ENCODE peak calls at places on chromosome 15, in four cellular contexts. D, Q, J and B are unnamed samples.

GRCh38 chr15:44300567-44300966 is 12.0 kb downstream of the GOLM2 start:
- ATAC-seq in D (no peak), Q (no peak), J (no peak), B (no peak)

GRCh38 chr15:88982304-88982945 is 69.2 kb upstream of the MFGE8 start:
- ATAC-seq in D (peak; percentile 77), Q (peak; percentile 57), J (peak; percentile 89), B (peak; percentile 87)

GRCh38 chr15:60191015-60191414 is 186.9 kb downstream of the FOXB1 start:
- ATAC-seq in D (no peak), Q (no peak), J (no peak), B (no peak)

GRCh38 chr15:75314552-75315290 is 21.1 kb upstream of the COMMD4 start:
- ATAC-seq in D (no peak), Q (no peak), J (no peak), B (no peak)

GRCh38 chr15:31361764-31362120 is 35.1 kb downstream of the KLF13 start:
- ATAC-seq in D (no peak), Q (no peak), J (peak; percentile 16), B (no peak)

GRCh38 chr15:85766007-85766831 is 28.5 kb downstream of the KLHL25 start:
- ATAC-seq in D (no peak), Q (peak; percentile 37), J (peak; percentile 10), B (no peak)

GRCh38 chr15:48681274-48681840 is 35.8 kb upstream of the FBN1 start:
- ATAC-seq in D (no peak), Q (no peak), J (no peak), B (no peak)

GRCh38 chr15:62647195-62647865 is 395.2 kb upstream of the TPM1 start:
- ATAC-seq in D (peak; percentile 18), Q (no peak), J (peak; percentile 89), B (no peak)

GRCh38 chr15:23387791-23388190 is 33.2 kb downstream of the GOLGA8S start:
- ATAC-seq in D (no peak), Q (no peak), J (no peak), B (no peak)

GRCh38 chr15:31352911-31353811 is 26.5 kb downstream of the KLF13 start:
- ATAC-seq in D (peak; percentile 57), Q (peak; percentile 44), J (no peak), B (peak; percentile 81)

GRCh38 chr15:77775851-77776250 is 143.1 kb upstream of the LINGO1 start:
- ATAC-seq in D (no peak), Q (no peak), J (no peak), B (no peak)

GRCh38 chr15:53305554-53305953 is 453.9 kb downstream of the WDR72 start:
- ATAC-seq in D (no peak), Q (no peak), J (no peak), B (no peak)

GRCh38 chr15:65309882-65310418 is 5.5 kb downstream of the RNU5B-1 start:
- ATAC-seq in D (no peak), Q (peak; percentile 42), J (no peak), B (no peak)

GRCh38 chr15:52180196-52180835 is 10.9 kb downstream of the GNB5 start:
- ATAC-seq in D (no peak), Q (peak; percentile 28), J (peak; percentile 12), B (peak; percentile 9)

GRCh38 chr15:73983211-73983727 is 8.8 kb downstream of the STOML1 start:
- ATAC-seq in D (peak; percentile 41), Q (no peak), J (peak; percentile 75), B (peak; percentile 67)

GRCh38 chr15:60780147-60780546 is 301.2 kb upstream of the ICE2 start:
- ATAC-seq in D (peak; percentile 52), Q (no peak), J (no peak), B (no peak)

GRCh38 chr15:60416519-60416918 is 18.7 kb upstream of the ANXA2 start:
- ATAC-seq in D (no peak), Q (no peak), J (no peak), B (no peak)

GRCh38 chr15:72835289-72835890 is 51.8 kb upstream of the ADPGK start:
- ATAC-seq in D (no peak), Q (peak; percentile 44), J (no peak), B (no peak)

GRCh38 chr15:98924311-98925049 is 83.1 kb downstream of the PGPEP1L start:
- ATAC-seq in D (no peak), Q (no peak), J (no peak), B (peak; percentile 63)

GRCh38 chr15:35298509-35298908 is 213.4 kb upstream of the NANOGP8 start:
- ATAC-seq in D (no peak), Q (no peak), J (no peak), B (no peak)

GRCh38 chr15:33600161-33600560 is 289.4 kb downstream of the RYR3 start:
- ATAC-seq in D (no peak), Q (no peak), J (no peak), B (no peak)

GRCh38 chr15:64247906-64248541 is 85.2 kb upstream of the PPIB start:
- ATAC-seq in D (peak; percentile 85), Q (peak; percentile 95), J (peak; percentile 94), B (peak; percentile 71)

GRCh38 chr15:59491062-59491461 is 53.1 kb downstream of the FAM81A start:
- ATAC-seq in D (no peak), Q (no peak), J (no peak), B (no peak)

GRCh38 chr15:93932164-93932776 is 299.1 kb upstream of the MCTP2 start:
- ATAC-seq in D (no peak), Q (no peak), J (no peak), B (no peak)

GRCh38 chr15:42503822-42504221 is 8.4 kb downstream of the SNAP23 start:
- ATAC-seq in D (no peak), Q (no peak), J (no peak), B (no peak)

GRCh38 chr15:74907277-74907870 is 723 bp upstream of the FAM219B start:
- ATAC-seq in D (peak; percentile 8), Q (peak; percentile 43), J (peak; percentile 21), B (peak; percentile 33)

DNA sequence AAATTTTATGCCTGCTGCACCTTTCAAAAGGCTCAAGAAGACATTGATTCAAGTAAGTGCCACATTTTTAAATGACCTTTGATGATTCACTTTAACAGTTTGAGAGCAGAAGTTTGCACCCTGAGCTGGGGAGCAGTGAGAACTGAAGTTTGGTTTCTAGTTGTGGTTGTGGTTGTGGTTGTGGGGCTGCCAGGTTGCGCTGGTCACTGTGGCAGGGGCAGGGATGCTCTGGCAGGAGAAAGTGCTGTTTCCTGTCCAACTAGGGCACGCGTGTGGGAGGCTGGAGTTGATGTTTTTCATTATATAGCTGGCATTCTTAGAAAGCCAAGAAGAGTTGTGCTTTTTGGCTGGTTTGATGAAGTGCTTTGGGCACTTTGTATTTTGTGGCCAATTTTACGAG is 339.7 kb upstream of the NR2F2 start:
- ATAC-seq in D (no peak), Q (no peak), J (no peak), B (no peak)
- TF ChIP-seq EP300 in D (no peak), Q (no peak), J (no peak), B (no peak)

GRCh38 chr15:100878601-100879000 is 1.0 kb upstream of the ALDH1A3 start:
- ATAC-seq in D (no peak), Q (no peak), J (no peak), B (no peak)
- H3K4me3 ChIP-seq in D (peak overlapping the region; percentile 47), Q (no peak overlapping the region), J (peak overlapping the region; percentile 75), B (peak overlapping the region; percentile 61)

DNA sequence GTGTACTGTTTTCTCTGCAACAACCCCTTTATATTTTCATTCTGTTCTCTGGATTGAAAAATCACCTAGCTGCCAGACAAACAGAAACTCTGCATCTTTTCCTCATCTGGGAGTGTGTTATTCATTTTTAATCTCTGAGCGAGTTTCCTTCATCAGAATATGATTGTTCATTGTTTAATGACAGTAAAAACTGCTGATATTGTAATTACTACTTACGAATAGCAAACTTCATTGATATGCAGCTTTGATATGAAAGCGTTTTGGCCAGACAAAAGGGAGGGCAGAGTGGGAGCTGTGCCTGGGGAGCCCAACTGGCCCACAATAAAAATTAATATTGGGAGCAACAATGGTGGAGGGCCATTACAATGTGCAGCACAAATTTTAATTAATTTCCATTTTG is 132.7 kb upstream of the SKOR1 start:
- ATAC-seq in D (no peak), Q (no peak), J (no peak), B (no peak)
- TF ChIP-seq POLR2A in D (no peak), Q (no peak), J (no peak), B (no peak)

DNA sequence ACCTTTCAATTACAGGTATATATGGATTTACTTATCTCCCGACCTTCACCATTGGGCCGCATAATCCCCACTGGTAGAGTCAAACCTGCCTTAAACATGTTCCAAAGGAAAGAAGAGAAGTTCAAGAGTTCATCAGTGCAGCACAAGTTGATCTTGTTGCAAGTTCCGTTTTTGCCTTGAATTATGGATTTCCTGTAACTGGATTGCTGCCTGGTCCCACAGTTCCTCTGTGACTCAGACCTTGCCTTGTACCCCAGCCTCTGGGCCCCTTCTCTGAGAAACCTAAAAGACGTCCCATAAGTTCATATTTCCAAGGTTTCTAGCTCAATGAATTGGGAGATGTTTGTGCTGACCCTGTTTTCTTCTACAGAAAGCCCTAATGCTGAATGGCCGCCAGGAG is 112.5 kb upstream of the THBS1 start:
- ATAC-seq in D (peak; percentile 57), Q (no peak), J (no peak), B (no peak)
- TF ChIP-seq EP300 in D (peak; percentile 74), Q (no peak), J (no peak), B (no peak)

DNA sequence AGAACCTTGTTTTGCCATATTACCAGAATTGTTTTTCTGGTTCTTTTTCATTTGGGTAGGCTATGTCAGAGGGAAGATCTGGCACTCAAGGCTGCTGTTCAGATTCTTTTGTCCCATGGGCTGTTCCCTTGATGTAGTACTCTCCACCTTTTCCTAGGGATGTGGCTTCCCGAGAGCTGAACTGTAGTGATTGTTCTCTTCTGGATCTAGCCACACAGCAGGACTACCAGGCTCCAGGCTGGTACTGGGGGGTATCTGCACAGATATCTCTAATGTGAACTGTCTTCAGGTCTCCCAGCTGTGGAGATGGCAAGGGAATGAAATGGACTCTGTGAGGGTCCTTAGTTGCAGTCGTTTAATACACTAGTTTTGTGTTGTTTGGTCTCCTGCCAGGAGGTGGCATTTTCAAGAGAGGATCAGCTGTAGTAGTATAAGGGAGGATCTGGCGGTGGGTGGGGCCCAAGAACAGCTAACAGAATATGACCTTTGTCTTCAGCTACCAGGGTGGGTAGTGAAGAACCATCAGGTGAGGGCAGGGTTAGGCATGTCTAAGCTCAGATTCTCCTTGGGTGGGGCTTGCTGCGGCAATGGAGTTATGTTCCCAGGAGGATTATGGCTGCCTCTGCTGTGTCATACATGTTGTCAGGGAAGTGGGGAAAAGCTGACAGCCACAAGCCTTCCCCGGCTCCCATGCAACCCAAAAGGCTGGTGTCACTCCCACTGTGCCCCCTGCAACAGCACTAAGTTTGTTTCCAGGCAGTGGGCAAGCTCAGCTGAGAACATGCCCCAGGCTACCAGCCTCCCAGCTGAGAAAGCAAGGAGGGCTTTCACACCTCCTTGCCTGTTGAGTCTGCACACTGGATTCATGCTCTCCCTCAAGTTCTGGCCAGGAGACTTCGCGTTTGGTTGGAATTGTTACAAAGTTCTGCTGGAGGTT is 252.5 kb downstream of the ISL2 start:
- ATAC-seq in D (no peak), Q (peak; percentile 34), J (no peak), B (no peak)
- H3K4me3 ChIP-seq in D (no peak overlapping the region), Q (no peak overlapping the region), J (no peak overlapping the region), B (no peak overlapping the region)

DNA sequence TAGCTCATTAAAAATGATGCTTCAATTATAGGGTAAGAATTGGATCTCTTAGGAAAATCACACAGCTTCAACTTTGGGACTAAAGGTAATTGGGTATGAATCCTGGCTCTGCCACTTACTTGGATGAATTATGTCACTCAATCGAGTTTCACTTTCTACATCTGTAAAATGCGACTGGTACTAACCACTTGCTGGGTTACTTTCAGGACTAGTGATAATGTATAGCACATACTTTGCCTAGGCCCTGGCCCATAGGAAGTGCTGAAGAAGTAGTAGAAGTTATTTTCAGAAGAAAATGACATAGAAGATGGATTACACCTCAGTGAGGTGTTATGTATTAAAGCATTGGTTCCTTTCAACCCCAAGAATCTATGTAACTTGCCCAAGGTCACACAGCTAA is 29.5 kb upstream of the AP4E1 start:
- ATAC-seq in D (no peak), Q (no peak), J (no peak), B (no peak)
- TF ChIP-seq POLR2A in D (no peak), Q (no peak), J (no peak), B (no peak)